ENCODE peak calls at places on chromosomes 11 and 22, in four cellular contexts. J is BE2C, D is left ventricle myocardium inferior, K is heart left ventricle. T is an unnamed sample.

GRCh38 chr22:26406118-26406517 is 22.9 kb upstream of the ASPHD2 start:
- DNase-seq in D (no peak), K (no peak), J (peak; percentile 30), T (no peak)

GRCh38 chr22:49303781-49304461 is 523.8 kb downstream of the BRD1 start:
- DNase-seq in D (no peak), J (no peak), K (no peak), T (no peak)

GRCh38 chr11:2204361-2205213 is 33.0 kb upstream of the TH start:
- DNase-seq in D (peak; percentile 5), K (peak; percentile 14), J (no peak), T (no peak)

GRCh38 chr11:16777576-16777975 is 39.1 kb downstream of the C11orf58 start:
- DNase-seq in K (no peak), D (no peak), J (no peak), T (no peak)

GRCh38 chr11:69151811-69152210 is 3.9 kb upstream of the SMIM38 start:
- DNase-seq in K (no peak), D (no peak), J (no peak), T (no peak)

GRCh38 chr22:38467904-38468760 is at the start of gene KDELR3:
- DNase-seq in J (peak; percentile 63), K (peak; percentile 79), D (peak; percentile 72), T (no peak)

GRCh38 chr11:44631831-44632230 is 66.4 kb downstream of the CD82 start:
- DNase-seq in J (no peak), K (peak; percentile 61), D (no peak), T (no peak)

GRCh38 chr22:20656902-20657836 is 116.7 kb upstream of the SERPIND1 start:
- DNase-seq in D (no peak), K (no peak), J (no peak), T (no peak)

GRCh38 chr11:114442559-114442958 is 3.3 kb downstream of the REXO2 start:
- DNase-seq in D (no peak), K (no peak), J (no peak), T (no peak)

GRCh38 chr11:86636275-86636674 is 36.1 kb downstream of the ME3 start:
- DNase-seq in D (no peak), J (no peak), K (no peak), T (no peak)

GRCh38 chr22:48720662-48721393 is 1106.8 kb downstream of the BRD1 start:
- DNase-seq in K (no peak), J (no peak), D (no peak), T (no peak)

GRCh38 chr11:109059402-109059801 is 362.6 kb upstream of the C11orf87 start:
- DNase-seq in J (no peak), K (no peak), D (no peak), T (no peak)

GRCh38 chr22:30324008-30324730 is 2.6 kb downstream of the TBC1D10A start:
- DNase-seq in J (no peak), D (no peak), K (no peak), T (no peak)

GRCh38 chr22:45231293-45231692 is 9.4 kb downstream of the KIAA0930 start:
- DNase-seq in D (no peak), K (no peak), J (no peak), T (no peak)

GRCh38 chr11:114684636-114685035 is 6.3 kb downstream of the NXPE2 start:
- DNase-seq in J (no peak), D (no peak), K (no peak), T (no peak)

GRCh38 chr11:85301895-85302678 is 325.1 kb downstream of the DLG2 start:
- DNase-seq in D (no peak), J (no peak), K (no peak), T (no peak)

DNA sequence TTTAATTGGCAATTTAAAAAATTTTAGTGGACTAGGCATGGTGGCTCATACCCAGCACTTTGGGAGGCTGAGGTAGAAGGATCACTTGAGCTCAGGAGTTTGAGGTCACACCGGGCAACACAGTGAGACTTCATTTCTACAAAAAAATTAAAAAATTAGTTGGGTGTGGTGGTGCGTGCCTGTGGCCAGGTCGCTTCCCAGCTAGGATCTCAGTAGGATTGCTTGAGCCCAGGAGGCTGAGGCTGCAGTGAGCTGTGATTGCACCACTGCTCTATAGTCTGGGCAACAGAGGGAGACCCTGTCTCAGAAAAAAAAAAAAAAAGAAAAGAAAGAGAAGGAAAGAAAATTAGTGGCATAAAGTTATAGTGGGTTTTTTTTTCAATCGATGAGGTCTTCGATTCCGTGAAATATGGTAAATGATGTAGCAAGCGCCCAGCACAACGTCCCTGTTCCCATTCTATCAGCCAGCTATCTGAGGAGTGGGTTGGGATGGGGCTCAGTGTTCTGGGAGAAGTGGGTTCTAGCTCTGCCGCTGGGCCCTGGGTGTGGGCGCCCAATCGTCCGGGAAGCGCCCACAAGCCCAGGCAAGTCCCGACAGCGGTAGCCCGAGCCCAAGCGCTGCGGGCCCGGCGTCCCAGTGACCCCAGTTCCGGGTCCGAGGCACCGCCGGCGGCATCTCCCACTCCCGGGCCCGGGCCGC is 1.4 kb downstream of the FOSL1 start:
- DNase-seq in J (no peak), D (no peak), K (no peak), T (no peak)
- H3K4me3 ChIP-seq in J (no peak overlapping the region), D (peak overlapping the region; percentile 79), K (peak overlapping the region; percentile 41), T (peak overlapping the region; percentile 100)

GRCh38 chr22:22555596-22555995 is 3.5 kb downstream of the PRAME start:
- DNase-seq in D (no peak), J (no peak), K (no peak), T (no peak)

GRCh38 chr22:22556578-22556977 is 2.5 kb downstream of the PRAME start:
- DNase-seq in D (no peak), J (no peak), K (no peak), T (no peak)

GRCh38 chr22:22558972-22559603 is at the start of gene PRAME:
- DNase-seq in D (peak; percentile 38), J (peak; percentile 94), K (peak; percentile 41), T (no peak)

GRCh38 chr22:22556995-22557925 is 1.8 kb downstream of the PRAME start:
- DNase-seq in D (no peak), J (no peak), K (no peak), T (no peak)

GRCh38 chr22:22558071-22558971 is 744 bp downstream of the PRAME start:
- DNase-seq in D (no peak), K (no peak), J (no peak), T (no peak)
- H3K4me3 ChIP-seq in D (no peak overlapping the region), K (no peak overlapping the region), J (peak overlapping the region; percentile 75), T (no peak overlapping the region)

GRCh38 chr11:22343411-22344032 is 5.3 kb downstream of the SLC17A6 start:
- DNase-seq in D (no peak), K (no peak), J (no peak), T (no peak)
- H3K4me3 ChIP-seq in D (no peak overlapping the region), K (no peak overlapping the region), J (no peak overlapping the region), T (no peak overlapping the region)

GRCh38 chr11:46590740-46591606 is 2.9 kb downstream of the AMBRA1 start:
- DNase-seq in D (no peak), J (no peak), K (no peak), T (no peak)
- H3K4me3 ChIP-seq in D (peak overlapping the region; percentile 31), J (no peak overlapping the region), K (no peak overlapping the region), T (no peak overlapping the region)

DNA sequence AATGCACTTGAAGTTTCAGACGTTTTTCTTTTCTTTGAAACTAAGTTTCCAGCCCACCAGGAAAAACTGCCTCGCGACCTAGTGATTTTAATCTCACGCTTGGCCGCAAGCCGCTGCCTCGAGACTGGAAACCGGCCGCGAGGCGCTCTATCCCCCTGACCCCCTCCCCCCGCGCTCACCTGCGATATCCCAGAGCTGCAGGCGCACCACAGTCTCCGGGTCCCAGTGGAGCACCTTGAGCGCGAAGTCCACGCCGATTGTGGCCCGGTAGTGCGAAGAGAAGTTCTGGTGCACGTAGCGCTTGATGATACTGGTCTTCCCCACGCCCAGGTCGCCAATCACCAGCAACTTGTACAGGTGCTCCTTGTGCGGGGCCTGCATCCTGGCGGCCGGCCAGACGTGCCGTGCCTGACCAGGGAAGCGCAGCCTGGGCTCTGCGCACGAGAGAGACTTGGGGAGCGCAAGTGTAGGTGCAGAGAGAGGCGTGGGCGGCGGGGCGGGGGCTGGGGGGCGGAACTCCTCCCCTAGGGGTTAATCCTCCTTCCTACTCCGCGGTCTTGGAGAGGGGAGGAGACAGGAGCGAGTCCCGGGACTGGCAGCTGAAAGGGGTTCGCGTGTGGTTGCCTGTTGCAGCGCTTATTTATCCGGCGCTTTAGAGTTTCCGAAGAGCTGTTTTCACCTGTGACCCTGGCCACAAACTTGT is at the start of gene RAB38:
- DNase-seq in J (peak; percentile 44), K (peak; percentile 29), D (peak; percentile 20), T (no peak)
- H3K4me3 ChIP-seq in J (peak within 1 kb of the TSS; percentile 59), K (no peak within 1 kb of the TSS), D (peak within 1 kb of the TSS; percentile 65), T (peak within 1 kb of the TSS; percentile 58)

GRCh38 chr11:59423835-59424234 is 2.4 kb downstream of the OR5A2 start:
- DNase-seq in K (no peak), J (no peak), D (no peak), T (no peak)

GRCh38 chr11:59429924-59430516 is 3.8 kb upstream of the OR5A2 start:
- DNase-seq in D (no peak), K (no peak), J (peak; percentile 13), T (no peak)

GRCh38 chr11:59426361-59427067 is at the start of gene OR5A2:
- DNase-seq in K (no peak), D (no peak), J (no peak), T (no peak)

GRCh38 chr11:59425131-59425530 is 1.1 kb downstream of the OR5A2 start:
- DNase-seq in J (no peak), D (no peak), K (no peak), T (no peak)

DNA sequence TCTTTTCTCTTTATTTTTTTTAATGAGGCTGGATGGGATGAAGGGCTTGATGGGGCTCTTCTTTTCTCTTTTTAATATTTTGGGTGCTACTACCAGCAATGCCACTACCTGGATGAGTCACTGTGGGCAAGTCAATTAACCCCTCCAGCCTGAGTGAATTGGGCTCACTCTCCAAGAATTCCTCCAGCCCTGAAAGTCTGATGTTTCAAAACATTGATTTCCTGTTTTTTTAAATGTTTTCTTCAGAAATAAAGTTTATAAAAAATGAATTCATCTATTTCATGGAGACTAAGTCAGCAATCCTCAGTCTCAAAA is 812 bp upstream of the OR5A2 start:
- DNase-seq in K (no peak), D (no peak), J (no peak), T (no peak)
- H3K4me3 ChIP-seq in K (no peak overlapping the region), D (no peak overlapping the region), J (no peak overlapping the region), T (no peak overlapping the region)

T was measured in AG09309.